ENCODE peak calls at places on chromosomes 6 and 20, in eight cellular contexts. E is NCI-H524; G is RPMI7951; B is stimulated activated naive CD8-positive, alpha-beta T cell treated with anti-CD3 and anti-CD28 coated beads, Interleukin-15, Interleukin-2, amounts not matched to agents 100 U/mL and 50 U/mL, for 24 hours; Y is spleen; I is activated naive CD4-positive, alpha-beta T cell; F is head of caudate nucleus; R is tibial nerve. N is an unnamed sample.
A peak's percentile ranks its signal among the peaks of the same experiment; 100 is the strongest.

GRCh38 chr6:58198301-58198700 is 880.9 kb downstream of the PRIM2 start:
- DNase-seq in E (no peak), G (peak; percentile 28), B (no peak), Y (no peak), I (no peak), F (no peak), R (no peak), N (peak; percentile 78)

GRCh38 chr20:18548465-18548864 is 18.8 kb upstream of the SMIM26 start:
- DNase-seq in E (no peak), G (no peak), B (no peak), Y (no peak), I (no peak), F (no peak), R (no peak), N (no peak)

GRCh38 chr20:36861625-36861874 is 14.4 kb upstream of the TLDC2 start:
- DNase-seq in E (no peak), G (peak; percentile 57), B (no peak), Y (peak; percentile 78), I (no peak), F (no peak), R (no peak), N (peak; percentile 37)

GRCh38 chr6:146813554-146813953 is 214.8 kb downstream of the ADGB start:
- DNase-seq in E (no peak), G (no peak), B (no peak), Y (no peak), I (no peak), F (no peak), R (no peak), N (peak; percentile 38)

GRCh38 chr6:9789201-9789600 is 625.7 kb downstream of the TFAP2A start:
- DNase-seq in E (no peak), G (peak; percentile 52), B (no peak), Y (no peak), I (no peak), F (no peak), R (no peak), N (peak; percentile 80)

GRCh38 chr20:3825526-3825925 is 5.2 kb downstream of the AP5S1 start:
- DNase-seq in E (no peak), G (no peak), B (no peak), Y (no peak), I (no peak), F (no peak), R (no peak), N (no peak)

GRCh38 chr6:150201285-150201684 is 58.4 kb downstream of the PPP1R14C start:
- DNase-seq in E (no peak), G (no peak), B (no peak), Y (no peak), I (no peak), F (no peak), R (no peak), N (no peak)

GRCh38 chr20:56983813-56984212 is 282.6 kb downstream of the BMP7 start:
- DNase-seq in E (peak; percentile 16), G (no peak), B (no peak), Y (no peak), I (no peak), F (no peak), R (no peak), N (no peak)

GRCh38 chr20:58481541-58482021 is 33.6 kb downstream of the APCDD1L start:
- DNase-seq in E (no peak), G (peak; percentile 26), B (peak; percentile 87), Y (no peak), I (peak; percentile 5), F (peak; percentile 68), R (no peak), N (peak; percentile 63)

GRCh38 chr6:54958446-54958845 is 111.9 kb downstream of the FAM83B start:
- DNase-seq in E (no peak), G (no peak), B (no peak), Y (no peak), I (no peak), F (no peak), R (no peak), N (no peak)

GRCh38 chr20:24096256-24096655 is 107.7 kb upstream of the GGTLC1 start:
- DNase-seq in E (peak; percentile 83), G (no peak), B (no peak), Y (no peak), I (no peak), F (no peak), R (no peak), N (no peak)

GRCh38 chr20:2179233-2179580 is 77.6 kb downstream of the STK35 start:
- DNase-seq in E (no peak), G (no peak), B (peak; percentile 6), Y (no peak), I (no peak), F (no peak), R (no peak), N (no peak)

GRCh38 chr20:62742979-62743776 is 34.5 kb downstream of the NTSR1 start:
- DNase-seq in E (no peak), G (no peak), B (no peak), Y (no peak), I (no peak), F (peak; percentile 27), R (no peak), N (no peak)

GRCh38 chr20:45341939-45342862 is 6.0 kb downstream of the SDC4 start:
- DNase-seq in E (no peak), G (peak; percentile 61), B (no peak), Y (no peak), I (no peak), F (peak; percentile 62), R (no peak), N (peak; percentile 62)

GRCh38 chr20:31712564-31713311 is 9.9 kb downstream of the BCL2L1 start:
- DNase-seq in E (no peak), G (peak; percentile 96), B (no peak), Y (peak; percentile 6), I (no peak), F (peak; percentile 86), R (peak; percentile 85), N (peak; percentile 92)

GRCh38 chr20:4534315-4534714 is 187.4 kb upstream of the PRND start:
- DNase-seq in E (no peak), G (no peak), B (no peak), Y (no peak), I (no peak), F (no peak), R (no peak), N (no peak)

GRCh38 chr20:3275966-3276365 is 37.0 kb upstream of the SLC4A11 start:
- DNase-seq in E (no peak), G (no peak), B (no peak), Y (no peak), I (no peak), F (no peak), R (no peak), N (no peak)

GRCh38 chr20:48651960-48652359 is 175.8 kb downstream of the PREX1 start:
- DNase-seq in E (no peak), G (no peak), B (no peak), Y (no peak), I (no peak), F (no peak), R (no peak), N (no peak)

GRCh38 chr6:12941422-12941821 is 224.9 kb downstream of the PHACTR1 start:
- DNase-seq in E (no peak), G (peak; percentile 18), B (no peak), Y (no peak), I (no peak), F (no peak), R (no peak), N (peak; percentile 39)

GRCh38 chr6:122799916-122800701 is 11.1 kb downstream of the SMPDL3A start:
- DNase-seq in E (no peak), G (peak; percentile 18), B (no peak), Y (no peak), I (no peak), F (no peak), R (no peak), N (peak; percentile 37)

GRCh38 chr6:41917528-41917927 is 3.4 kb downstream of the MED20 start:
- DNase-seq in E (no peak), G (peak; percentile 91), B (no peak), Y (no peak), I (no peak), F (no peak), R (no peak), N (peak; percentile 97)

N was measured in EL.